ENCODE peak calls at places on chromosomes 7 and 10, in seven cellular contexts. K is lower leg skin, N is brain microvascular endothelial cell, E is cardiac fibroblast, R is memory B cell, L is NCI-H460, I is NCI-H1092. P is an unnamed sample.

GRCh38 chr7:14457567-14458453 is 444.7 kb downstream of the DGKB start:
- DNase-seq in K (peak; percentile 85), N (peak; percentile 79), E (peak; percentile 93), R (peak; percentile 20), L (peak; percentile 83), I (peak; percentile 68), P (peak; percentile 41)

GRCh38 chr7:1544896-1545416 is 11.0 kb downstream of the TMEM184A start:
- DNase-seq in K (no peak), N (no peak), E (no peak), R (no peak), L (no peak), I (no peak), P (no peak)

GRCh38 chr7:44955733-44956132 is 23.1 kb downstream of the MYO1G start:
- DNase-seq in K (peak; percentile 28), N (no peak), E (peak; percentile 30), R (no peak), L (no peak), I (no peak), P (no peak)

GRCh38 chr10:91759581-91759986 is 38.6 kb upstream of the TNKS2 start:
- DNase-seq in K (no peak), N (no peak), E (no peak), R (no peak), L (no peak), I (no peak), P (no peak)

GRCh38 chr10:58985216-58985615 is 191.2 kb upstream of the PHYHIPL start:
- DNase-seq in K (no peak), N (no peak), E (no peak), R (no peak), L (no peak), I (no peak), P (no peak)

GRCh38 chr7:140390034-140390433 is 8.3 kb downstream of the SLC37A3 start:
- DNase-seq in K (no peak), N (no peak), E (no peak), R (no peak), L (no peak), I (no peak), P (no peak)

GRCh38 chr10:5563237-5563961 is 38.6 kb downstream of the CALML3 start:
- DNase-seq in K (peak; percentile 82), N (no peak), E (no peak), R (no peak), L (no peak), I (no peak), P (no peak)

GRCh38 chr10:73819025-73819424 is 7.6 kb upstream of the NDST2 start:
- DNase-seq in K (no peak), N (no peak), E (no peak), R (no peak), L (no peak), I (no peak), P (no peak)

GRCh38 chr7:68955656-68956055 is 642.6 kb upstream of the AUTS2 start:
- DNase-seq in K (no peak), N (no peak), E (no peak), R (no peak), L (no peak), I (no peak), P (no peak)

GRCh38 chr10:69407621-69408301 is 9.0 kb downstream of the TACR2 start:
- DNase-seq in K (no peak), N (no peak), E (no peak), R (no peak), L (peak; percentile 35), I (no peak), P (no peak)

GRCh38 chr7:126016722-126017121 is 1087.1 kb upstream of the POT1 start:
- DNase-seq in K (no peak), N (peak; percentile 29), E (no peak), R (no peak), L (no peak), I (no peak), P (no peak)

GRCh38 chr7:128103498-128104108 is 72.4 kb upstream of the LRRC4 start:
- DNase-seq in K (no peak), N (no peak), E (peak; percentile 53), R (peak; percentile 41), L (no peak), I (no peak), P (no peak)

GRCh38 chr7:107879400-107880035 is 11.5 kb upstream of the DLD start:
- DNase-seq in K (no peak), N (peak; percentile 68), E (peak; percentile 70), R (no peak), L (peak; percentile 58), I (peak; percentile 13), P (peak; percentile 16)

GRCh38 chr10:31095677-31096076 is 64.0 kb upstream of the ZNF438 start:
- DNase-seq in K (no peak), N (no peak), E (no peak), R (no peak), L (no peak), I (no peak), P (no peak)

GRCh38 chr10:103706760-103707159 is 148.6 kb downstream of the SH3PXD2A start:
- DNase-seq in K (no peak), N (no peak), E (no peak), R (no peak), L (no peak), I (no peak), P (no peak)

GRCh38 chr7:74025146-74025545 is 2.8 kb upstream of the ELN start:
- DNase-seq in K (no peak), N (no peak), E (no peak), R (no peak), L (no peak), I (no peak), P (no peak)

GRCh38 chr7:22728416-22729029 is 1.5 kb downstream of the IL6 start:
- DNase-seq in K (no peak), N (peak; percentile 32), E (peak; percentile 77), R (no peak), L (no peak), I (no peak), P (no peak)

P was measured in T-helper 9 cell.